ENCODE peak calls at places on chromosomes 2 and 18, in nine cellular contexts. R, G, C, O, Z, L, N, B and T are unnamed samples.

GRCh38 chr18:48020337-48021250 is 90.1 kb upstream of the SMAD2 start:
- DNase-seq in R (no peak), C (no peak), O (no peak), L (no peak), G (no peak), B (no peak), Z (no peak), N (no peak), T (no peak)

GRCh38 chr18:36851202-36851590 is 22.3 kb downstream of the KIAA1328 start:
- DNase-seq in L (no peak), N (no peak), R (no peak), O (no peak), Z (no peak), B (no peak), G (no peak), C (no peak), T (no peak)

GRCh38 chr2:221572821-221573429 is 821 bp upstream of the EPHA4 start:
- DNase-seq in Z (peak; percentile 68), O (peak; percentile 64), N (no peak), C (no peak), L (peak; percentile 21), B (peak; percentile 35), G (peak; percentile 34), R (no peak), T (peak; percentile 46)

GRCh38 chr2:163182764-163183354 is 344.3 kb upstream of the KCNH7 start:
- DNase-seq in C (no peak), L (no peak), O (peak; percentile 44), G (peak; percentile 10), B (peak; percentile 28), Z (peak; percentile 28), N (no peak), R (no peak), T (peak; percentile 58)

GRCh38 chr2:202353430-202353829 is 22.7 kb upstream of the BMPR2 start:
- DNase-seq in C (no peak), G (no peak), L (no peak), O (no peak), N (no peak), B (no peak), Z (no peak), R (no peak), T (no peak)

GRCh38 chr2:36952748-36953197 is 13.6 kb downstream of the STRN start:
- DNase-seq in Z (no peak), R (no peak), B (no peak), O (no peak), G (no peak), C (no peak), N (no peak), L (no peak), T (no peak)

GRCh38 chr2:138948070-138948539 is 167.9 kb upstream of the NXPH2 start:
- DNase-seq in O (no peak), R (no peak), L (no peak), G (peak; percentile 40), Z (peak; percentile 95), B (peak; percentile 99), N (peak; percentile 97), C (no peak), T (peak; percentile 98)

GRCh38 chr2:147632193-147632592 is 212.6 kb upstream of the ACVR2A start:
- DNase-seq in R (no peak), L (no peak), B (no peak), N (no peak), O (no peak), G (no peak), C (no peak), Z (no peak), T (no peak)